ENCODE peak calls at places on chromosomes 16 and 17, in four cellular contexts. H is IMR-90, B is mesendoderm, W is H1. S is an unnamed sample.

GRCh38 chr16:89723279-89724250 is 2.2 kb downstream of the ZNF276 start:
- DNase-seq in H (peak), B (no peak), W (no peak), S (no peak)

GRCh38 chr17:78739331-78739853 is 42.7 kb downstream of the CYTH1 start:
- DNase-seq in H (no peak), B (no peak), W (no peak), S (no peak)

GRCh38 chr17:40107266-40107980 is 7.0 kb upstream of the NR1D1 start:
- DNase-seq in H (no peak), B (no peak), W (peak), S (peak)

GRCh38 chr16:85652431-85653221 is 36.1 kb downstream of the GINS2 start:
- DNase-seq in H (peak), B (peak), W (no peak), S (no peak)

GRCh38 chr17:36934144-36934758 is 3.0 kb upstream of the LHX1 start:
- DNase-seq in H (no peak), B (no peak), W (peak), S (peak)

GRCh38 chr17:2865228-2865627 is 69.0 kb downstream of the RAP1GAP2 start:
- DNase-seq in H (no peak), B (no peak), W (no peak), S (no peak)

GRCh38 chr17:9938764-9939163 is 33.7 kb upstream of the RCVRN start:
- DNase-seq in H (no peak), B (no peak), W (no peak), S (no peak)

GRCh38 chr17:79919164-79919585 is 79.9 kb upstream of the CBX4 start:
- DNase-seq in H (no peak), B (no peak), W (no peak), S (no peak)

GRCh38 chr17:31740611-31741082 is 118.4 kb downstream of the COPRS start:
- DNase-seq in H (peak), B (peak), W (no peak), S (no peak)

GRCh38 chr17:45147102-45147580 is 1.1 kb upstream of the HEXIM1 start:
- DNase-seq in H (peak), B (no peak), W (no peak), S (no peak)

GRCh38 chr17:81553018-81553615 is 964 bp upstream of the FAAP100 start:
- DNase-seq in H (peak), B (peak), W (peak), S (peak)

GRCh38 chr17:46159686-46160085 is 33.5 kb downstream of the KANSL1 start:
- DNase-seq in H (peak), B (no peak), W (no peak), S (no peak)

GRCh38 chr16:1989826-1990335 is at the start of gene SYNGR3:
- DNase-seq in H (no peak), B (peak), W (peak), S (no peak)

GRCh38 chr16:526181-527014 is 1.1 kb upstream of the CAPN15 start:
- DNase-seq in H (peak), B (peak), W (no peak), S (no peak)

GRCh38 chr17:76246080-76247066 is 6.1 kb upstream of the RNF157 start:
- DNase-seq in H (peak), B (no peak), W (no peak), S (no peak)

GRCh38 chr17:40373324-40373723 is 8.8 kb upstream of the GJD3 start:
- DNase-seq in H (peak), B (no peak), W (no peak), S (no peak)

GRCh38 chr17:49061524-49061943 is 64.3 kb downstream of the IGF2BP1 start:
- DNase-seq in H (peak), B (peak), W (no peak), S (no peak)

GRCh38 chr17:46044286-46044928 is 45.4 kb downstream of the STH start:
- DNase-seq in H (peak), B (peak), W (no peak), S (peak)

GRCh38 chr17:45287526-45288264 is 25.8 kb upstream of the SPATA32 start:
- DNase-seq in H (no peak), B (no peak), W (no peak), S (no peak)

GRCh38 chr16:318628-319027 is 33.9 kb downstream of the AXIN1 start:
- DNase-seq in H (no peak), B (peak), W (peak), S (peak)

GRCh38 chr17:28204751-28205150 is 114.2 kb upstream of the TMEM97 start:
- DNase-seq in H (peak), B (no peak), W (no peak), S (no peak)

GRCh38 chr17:48178327-48178726 is 70.8 kb downstream of the SNX11 start:
- DNase-seq in H (no peak), B (no peak), W (no peak), S (no peak)

GRCh38 chr16:31400191-31400590 is 7.1 kb downstream of the ITGAD start:
- DNase-seq in H (no peak), B (no peak), W (no peak), S (no peak)

GRCh38 chr16:71467810-71468209 is 5.8 kb upstream of the ZNF23 start:
- DNase-seq in H (peak), B (peak), W (no peak), S (peak)

GRCh38 chr17:36728030-36728991 is 126.9 kb downstream of the MRM1 start:
- DNase-seq in H (no peak), B (peak), W (no peak), S (no peak)

GRCh38 chr16:1918312-1918889 is at the start of gene HS3ST6:
- DNase-seq in H (no peak), B (no peak), W (no peak), S (no peak)

GRCh38 chr16:59058261-59058660 is 324.1 kb upstream of the GOT2 start:
- DNase-seq in H (no peak), B (peak), W (no peak), S (no peak)

GRCh38 chr16:4769306-4769638 is 2.3 kb upstream of the ZNF500 start:
- DNase-seq in H (no peak), B (no peak), W (no peak), S (no peak)

GRCh38 chr17:42347198-42347597 is 41.0 kb downstream of the STAT3 start:
- DNase-seq in H (peak), B (no peak), W (no peak), S (no peak)

DNA sequence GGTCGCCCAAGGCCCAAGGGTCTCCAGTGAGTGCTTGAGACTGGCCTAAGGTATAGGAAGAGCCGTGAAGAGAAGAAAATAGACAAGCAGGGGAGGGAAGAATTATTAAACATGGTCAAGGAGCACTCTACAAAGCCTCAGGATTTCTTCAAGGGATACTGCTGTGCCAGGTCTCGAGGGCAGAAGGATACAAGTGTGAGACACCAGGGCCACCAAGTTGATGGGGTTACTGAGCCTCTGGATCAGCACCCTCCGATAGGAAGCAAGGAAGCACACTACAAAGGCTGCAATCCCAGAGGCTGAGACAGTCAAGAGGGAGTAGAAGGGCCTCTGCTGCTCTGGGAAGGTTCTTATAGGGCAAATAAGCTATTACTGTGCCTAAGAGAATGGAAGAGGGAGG is 6.5 kb downstream of the SUPT4H1 start:
- DNase-seq in H (no peak), B (no peak), W (no peak), S (no peak)
- H4K5ac ChIP-seq in H (no peak), B (no peak), W (no peak), S (no peak)

GRCh38 chr17:44121206-44121605 is 2.2 kb downstream of the HDAC5 start:
- DNase-seq in H (no peak), B (no peak), W (no peak), S (peak)
- H3K27ac ChIP-seq in H (no peak), B (no peak), W (no peak), S (no peak)

GRCh38 chr17:77393274-77393600 is 252.5 kb downstream of the SEC14L1 start:
- DNase-seq in H (no peak), B (no peak), W (no peak), S (no peak)
- H3K9ac ChIP-seq in H (no peak), B (peak), W (no peak), S (no peak)

GRCh38 chr17:774320-774584 is 7.8 kb downstream of the GLOD4 start:
- DNase-seq in H (no peak), B (no peak), W (no peak), S (no peak)

GRCh38 chr17:773467-774319 is 8.4 kb downstream of the GLOD4 start:
- DNase-seq in H (no peak), B (no peak), W (no peak), S (no peak)

GRCh38 chr17:781920-782731 is at the start of the genes GLOD4 and MRM3:
- DNase-seq in H (peak), B (peak), W (peak), S (peak)

GRCh38 chr17:778096-778495 is 4.0 kb downstream of the GLOD4 start:
- DNase-seq in H (no peak), B (no peak), W (no peak), S (no peak)
- H4K5ac ChIP-seq in H (no peak), B (no peak), W (no peak), S (no peak)

DNA sequence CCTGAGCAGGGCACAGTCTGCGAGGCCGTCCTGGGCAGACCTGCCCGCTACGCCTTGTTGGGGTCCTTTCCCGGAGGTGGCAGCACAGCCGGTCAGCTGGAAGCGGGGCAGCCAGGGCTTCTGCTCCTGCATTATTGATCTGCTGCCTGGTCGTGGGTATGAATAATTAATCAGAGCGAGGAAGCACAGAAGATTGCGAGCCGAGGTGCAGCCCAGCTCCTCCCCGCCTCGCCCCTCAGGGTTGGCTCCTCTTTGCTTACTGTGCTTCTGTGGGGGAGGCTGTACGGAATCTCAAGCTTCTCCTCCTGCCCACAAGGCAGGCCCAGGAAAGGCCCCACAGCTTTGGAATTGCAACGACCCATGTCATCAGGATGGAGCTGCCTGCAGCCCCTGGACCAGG is 25.5 kb downstream of the TRARG1 start:
- DNase-seq in H (no peak), B (no peak), W (no peak), S (no peak)
- H3K27ac ChIP-seq in H (no peak), B (no peak), W (no peak), S (no peak)

GRCh38 chr16:49574826-49575225 is 201.2 kb downstream of the C16orf78 start:
- DNase-seq in H (no peak), B (no peak), W (no peak), S (no peak)
- H3K9ac ChIP-seq in H (no peak), B (no peak), W (no peak), S (no peak)

DNA sequence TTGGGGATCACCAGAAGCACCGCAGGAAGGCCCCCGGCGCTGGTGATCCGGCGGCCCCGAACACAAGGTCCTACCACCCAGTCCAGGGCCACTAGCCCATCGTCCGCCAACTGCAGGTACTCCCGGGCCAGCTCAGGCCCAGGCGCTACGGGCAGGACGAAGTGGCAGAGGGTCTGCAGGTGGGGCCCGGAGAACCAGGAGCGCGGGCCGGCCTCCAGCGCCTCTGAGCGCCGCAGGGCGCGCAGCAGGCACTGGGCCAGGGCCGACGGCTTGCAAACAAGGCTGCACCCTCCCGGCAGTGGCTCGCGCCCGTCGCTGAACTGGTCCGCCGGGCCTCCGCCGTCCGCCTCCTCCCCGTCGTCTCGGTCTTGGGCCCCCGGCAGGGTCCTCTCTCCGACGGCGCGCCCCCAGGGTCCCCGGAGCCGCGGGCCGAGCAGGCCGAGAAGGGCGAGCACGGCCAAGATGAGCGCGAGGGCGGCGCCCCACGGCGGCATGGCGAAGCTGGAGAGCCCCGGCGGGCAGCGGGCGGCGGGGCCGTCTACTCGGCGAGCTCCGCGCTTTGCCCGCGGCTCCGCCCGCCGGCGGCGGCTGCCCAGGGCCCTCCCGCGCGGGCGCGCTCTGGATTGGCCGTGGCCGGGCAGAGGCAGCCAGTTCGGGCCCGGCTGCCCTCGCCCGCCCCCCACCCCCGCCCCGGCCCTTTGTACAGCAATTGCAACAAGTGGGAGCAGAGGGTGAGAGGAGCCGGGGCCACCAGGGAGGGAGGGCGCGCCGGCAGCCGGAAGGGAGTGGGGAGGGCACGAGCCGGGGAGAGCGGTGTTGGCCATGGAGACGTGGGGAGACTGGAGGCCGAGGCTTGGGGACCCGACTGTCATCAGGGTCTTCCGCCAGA is at the start of gene ABHD15:
- DNase-seq in H (peak), B (peak), W (peak), S (peak)
- H4K5ac ChIP-seq in H (no peak), B (no peak), W (no peak), S (no peak)

GRCh38 chr16:69852815-69853214 is 90.7 kb downstream of the WWP2 start:
- DNase-seq in H (no peak), B (no peak), W (no peak), S (no peak)

GRCh38 chr16:69845181-69845580 is 83.0 kb downstream of the WWP2 start:
- DNase-seq in H (peak), B (peak), W (no peak), S (no peak)

GRCh38 chr16:69847643-69848042 is 85.5 kb downstream of the WWP2 start:
- DNase-seq in H (no peak), B (no peak), W (no peak), S (no peak)

GRCh38 chr16:69851491-69852240 is 89.5 kb downstream of the WWP2 start:
- DNase-seq in H (peak), B (no peak), W (no peak), S (no peak)

DNA sequence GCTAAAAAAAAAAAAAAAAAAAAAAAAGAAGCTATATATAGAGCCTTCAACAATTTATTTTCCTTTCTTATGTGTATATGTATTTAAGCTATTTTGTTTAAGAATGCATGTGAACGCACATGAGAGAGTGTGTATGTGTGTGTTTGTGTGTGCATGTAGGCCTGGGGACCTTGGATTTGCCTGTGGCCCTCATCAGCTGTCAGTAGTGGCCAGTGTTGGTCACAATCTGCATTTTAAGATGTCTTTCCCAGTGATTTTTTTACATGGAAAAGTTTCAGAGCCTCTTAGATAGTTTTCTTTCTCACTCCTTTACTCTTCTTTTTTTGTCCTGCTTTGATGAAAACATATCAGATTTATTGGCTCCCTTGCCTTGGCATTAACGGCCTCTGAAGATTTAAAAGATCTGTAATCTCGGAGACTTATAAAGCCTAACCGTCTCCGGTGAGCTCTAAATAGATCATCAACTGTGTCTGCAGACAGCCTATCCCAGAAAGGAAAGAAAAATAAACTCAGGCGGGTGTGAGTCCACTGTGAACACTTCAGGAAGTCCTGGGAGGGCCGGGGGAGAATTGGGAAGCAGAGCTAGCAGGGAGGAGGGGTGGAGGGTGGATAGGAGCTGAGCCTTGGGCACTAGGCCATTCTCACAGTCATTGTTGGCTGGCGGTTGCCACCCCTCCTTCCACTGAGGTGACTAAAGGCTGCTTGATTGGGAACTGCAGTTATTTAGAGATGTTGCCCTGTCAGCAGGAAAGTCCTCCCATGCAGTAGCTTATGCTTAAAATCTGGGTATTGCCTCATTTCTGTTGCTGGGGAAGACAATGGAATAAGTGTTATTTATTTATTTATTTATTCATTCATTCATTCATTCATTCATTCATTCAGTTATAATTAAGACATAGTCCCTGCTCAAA is 86.8 kb downstream of the WWP2 start:
- DNase-seq in H (peak), B (no peak), W (no peak), S (no peak)
- H3K27ac ChIP-seq in H (peak), B (no peak), W (no peak), S (no peak)

GRCh38 chr17:59829217-59830006 is 63.3 kb downstream of the TUBD1 start:
- DNase-seq in H (peak), B (peak), W (no peak), S (no peak)

GRCh38 chr17:59827721-59828477 is 64.8 kb downstream of the TUBD1 start:
- DNase-seq in H (no peak), B (no peak), W (no peak), S (no peak)

GRCh38 chr17:59828478-59828760 is 64.3 kb downstream of the TUBD1 start:
- DNase-seq in H (no peak), B (no peak), W (no peak), S (no peak)

GRCh38 chr17:59825533-59826316 is 67.0 kb downstream of the TUBD1 start:
- DNase-seq in H (peak), B (no peak), W (no peak), S (no peak)

GRCh38 chr17:59826741-59827453 is 65.8 kb downstream of the TUBD1 start:
- DNase-seq in H (no peak), B (no peak), W (no peak), S (no peak)
- H3K9ac ChIP-seq in H (no peak), B (no peak), W (no peak), S (no peak)

GRCh38 chr16:79009911-79010310 is 590.6 kb downstream of the MAF start:
- DNase-seq in H (no peak), B (no peak), W (no peak), S (no peak)
- H4K5ac ChIP-seq in H (no peak), B (no peak), W (no peak), S (no peak)

S was measured in H9.